ENCODE peak calls at places on chromosomes 2 and 18, in four cellular contexts. V is natural killer cell, H is left ventricle myocardium inferior, G is retina. D is an unnamed sample.

GRCh38 chr2:95525294-95526035 is 40.9 kb upstream of the TRIM43B start:
- DNase-seq in V (no peak), H (peak), G (peak), D (no peak)

GRCh38 chr2:228675042-228675441 is 493.6 kb upstream of the SPHKAP start:
- DNase-seq in V (no peak), H (no peak), G (no peak), D (no peak)

GRCh38 chr18:59270689-59271257 is 2.5 kb downstream of the RAX start:
- DNase-seq in V (no peak), H (no peak), G (peak), D (no peak)

GRCh38 chr2:199455533-199456382 is 2.0 kb downstream of the SATB2 start:
- DNase-seq in V (no peak), H (no peak), G (peak), D (peak)

GRCh38 chr2:213227458-213227857 is 56.8 kb upstream of the SPAG16 start:
- DNase-seq in V (no peak), H (no peak), G (no peak), D (no peak)

GRCh38 chr18:13831864-13832508 is 8.0 kb downstream of the MC5R start:
- DNase-seq in V (no peak), H (no peak), G (no peak), D (no peak)

GRCh38 chr18:25289040-25289631 is 62.8 kb downstream of the ZNF521 start:
- DNase-seq in V (no peak), H (no peak), G (peak), D (no peak)

GRCh38 chr2:29655391-29656086 is 265.8 kb downstream of the ALK start:
- DNase-seq in V (no peak), H (no peak), G (no peak), D (no peak)

GRCh38 chr2:174794851-174795374 is 30.6 kb upstream of the CHRNA1 start:
- DNase-seq in V (no peak), H (no peak), G (no peak), D (no peak)

GRCh38 chr2:134252092-134252775 is 1.6 kb upstream of the MGAT5 start:
- DNase-seq in V (no peak), H (no peak), G (no peak), D (no peak)

GRCh38 chr2:230217424-230217823 is 2.4 kb downstream of the SP110 start:
- DNase-seq in V (no peak), H (no peak), G (no peak), D (no peak)

GRCh38 chr18:27110319-27110718 is 74.8 kb downstream of the CHST9 start:
- DNase-seq in V (no peak), H (no peak), G (peak), D (no peak)

GRCh38 chr2:189848276-189848675 is 64.0 kb downstream of the PMS1 start:
- DNase-seq in V (no peak), H (no peak), G (no peak), D (no peak)

GRCh38 chr2:10378189-10378588 is 69.9 kb downstream of the ODC1 start:
- DNase-seq in V (no peak), H (no peak), G (no peak), D (peak)

GRCh38 chr18:79497638-79498081 is 101.9 kb downstream of the NFATC1 start:
- DNase-seq in V (no peak), H (no peak), G (no peak), D (peak)

GRCh38 chr2:128573116-128573515 is 254.4 kb upstream of the HS6ST1 start:
- DNase-seq in V (no peak), H (no peak), G (no peak), D (no peak)

GRCh38 chr18:79682481-79682880 is 2.9 kb downstream of the CTDP1 start:
- DNase-seq in V (no peak), H (no peak), G (no peak), D (no peak)

GRCh38 chr18:44837491-44838185 is 156.9 kb downstream of the SETBP1 start:
- DNase-seq in V (no peak), H (no peak), G (no peak), D (no peak)

GRCh38 chr2:8197101-8197500 is 484.8 kb upstream of the ID2 start:
- DNase-seq in V (no peak), H (no peak), G (no peak), D (no peak)

GRCh38 chr18:9095297-9096012 is 7.0 kb upstream of the NDUFV2 start:
- DNase-seq in V (no peak), H (no peak), G (peak), D (peak)

GRCh38 chr2:26678026-26678425 is 14.5 kb upstream of the KCNK3 start:
- DNase-seq in V (no peak), H (no peak), G (no peak), D (no peak)

GRCh38 chr2:61763605-61764034 is 90.2 kb downstream of the FAM161A start:
- DNase-seq in V (no peak), H (peak), G (no peak), D (peak)

GRCh38 chr2:122980672-122981071 is 1044.4 kb upstream of the CNTNAP5 start:
- DNase-seq in V (no peak), H (peak), G (no peak), D (peak)

GRCh38 chr2:196959750-196960392 is 33.4 kb upstream of the PGAP1 start:
- DNase-seq in V (no peak), H (no peak), G (no peak), D (peak)